ENCODE peak calls at places on chromosomes 3 and 15, in eight cellular contexts. One of them, this sample, is unnamed.
A peak's percentile ranks its signal among the peaks of the same experiment; 100 is the strongest.

GRCh38 chr15:79115971-79116370 is 25.4 kb upstream of the RASGRF1 start:
- DNase-seq in OCI-LY7: no peak
- DNase-seq in lower lobe of right lung: no peak
- DNase-seq in HCT116: no peak
- DNase-seq in BE2C: no peak
- DNase-seq in ovary: no peak
- DNase-seq in tibial artery: no peak
- DNase-seq in IMR-90: no peak
- DNase-seq in this sample: no peak

GRCh38 chr15:77811270-77811669 is 178.6 kb upstream of the LINGO1 start:
- DNase-seq in lower lobe of right lung: no peak
- DNase-seq in ovary: no peak
- DNase-seq in tibial artery: no peak
- DNase-seq in OCI-LY7: no peak
- DNase-seq in IMR-90: no peak
- DNase-seq in BE2C: no peak
- DNase-seq in HCT116: no peak
- DNase-seq in this sample: no peak

GRCh38 chr3:192851821-192852352 is 65.8 kb downstream of the MB21D2 start:
- DNase-seq in IMR-90: peak; percentile 42
- DNase-seq in HCT116: peak; percentile 69
- DNase-seq in ovary: no peak
- DNase-seq in lower lobe of right lung: peak; percentile 75
- DNase-seq in OCI-LY7: no peak
- DNase-seq in tibial artery: peak; percentile 76
- DNase-seq in BE2C: no peak
- DNase-seq in this sample: no peak

GRCh38 chr15:60717008-60717407 is 238.1 kb upstream of the ICE2 start:
- DNase-seq in ovary: no peak
- DNase-seq in tibial artery: no peak
- DNase-seq in HCT116: no peak
- DNase-seq in IMR-90: no peak
- DNase-seq in OCI-LY7: no peak
- DNase-seq in lower lobe of right lung: no peak
- DNase-seq in BE2C: no peak
- DNase-seq in this sample: no peak

GRCh38 chr3:136994772-136995516 is 37.2 kb downstream of the IL20RB start:
- DNase-seq in lower lobe of right lung: peak; percentile 83
- DNase-seq in OCI-LY7: no peak
- DNase-seq in BE2C: no peak
- DNase-seq in tibial artery: peak; percentile 96
- DNase-seq in ovary: peak; percentile 83
- DNase-seq in IMR-90: peak; percentile 51
- DNase-seq in HCT116: no peak
- DNase-seq in this sample: no peak

GRCh38 chr3:8639585-8639984 is 5.0 kb downstream of the SSUH2 start:
- DNase-seq in HCT116: no peak
- DNase-seq in IMR-90: no peak
- DNase-seq in tibial artery: no peak
- DNase-seq in ovary: no peak
- DNase-seq in OCI-LY7: no peak
- DNase-seq in BE2C: no peak
- DNase-seq in lower lobe of right lung: no peak
- DNase-seq in this sample: no peak

GRCh38 chr3:105417538-105418289 is 51.0 kb downstream of the ALCAM start:
- DNase-seq in IMR-90: peak; percentile 52
- DNase-seq in lower lobe of right lung: no peak
- DNase-seq in HCT116: no peak
- DNase-seq in BE2C: no peak
- DNase-seq in tibial artery: no peak
- DNase-seq in ovary: no peak
- DNase-seq in OCI-LY7: peak; percentile 2
- DNase-seq in this sample: no peak

GRCh38 chr3:46677096-46677702 is 16.3 kb downstream of the ALS2CL start:
- DNase-seq in lower lobe of right lung: no peak
- DNase-seq in OCI-LY7: no peak
- DNase-seq in tibial artery: no peak
- DNase-seq in IMR-90: peak; percentile 27
- DNase-seq in ovary: no peak
- DNase-seq in BE2C: no peak
- DNase-seq in HCT116: no peak
- DNase-seq in this sample: no peak

DNA sequence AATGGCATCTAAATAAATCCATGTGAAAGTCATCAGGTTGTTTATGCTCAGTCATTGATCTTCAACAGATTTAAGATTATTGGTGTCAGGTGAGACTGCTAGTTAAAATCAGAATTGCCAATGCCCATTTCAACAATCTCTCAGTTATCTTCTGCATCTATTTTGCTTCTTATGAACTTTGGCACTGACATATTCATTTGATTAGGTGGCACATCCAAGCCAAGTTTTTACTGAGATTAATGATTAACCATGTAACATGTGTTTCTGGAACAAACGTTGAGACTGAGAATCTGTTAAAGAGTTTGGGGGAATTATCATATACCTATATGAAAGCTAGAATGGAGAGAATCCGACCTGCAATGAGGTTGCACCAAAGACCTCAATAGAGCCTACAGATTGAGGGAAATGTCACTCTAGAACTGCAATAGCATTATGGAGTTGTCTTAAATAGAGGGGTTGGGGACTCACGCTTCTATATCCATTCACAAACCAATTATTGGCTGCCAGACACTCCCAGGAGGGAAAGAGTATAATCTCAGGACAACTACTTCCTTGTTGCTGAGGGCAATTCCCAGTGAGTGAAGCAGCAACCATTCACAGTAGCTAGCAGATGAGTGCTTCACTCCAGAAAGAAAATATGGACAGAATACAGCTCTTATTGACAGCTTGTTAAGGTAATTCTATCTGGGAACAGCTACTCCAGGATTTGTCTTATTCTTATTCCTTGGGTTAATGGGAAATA is 891.3 kb downstream of the SQOR start:
- DNase-seq in tibial artery: no peak
- DNase-seq in HCT116: no peak
- DNase-seq in IMR-90: no peak
- DNase-seq in ovary: no peak
- DNase-seq in OCI-LY7: no peak
- DNase-seq in lower lobe of right lung: no peak
- DNase-seq in BE2C: no peak
- DNase-seq in this sample: no peak
- H3K9me3 ChIP-seq in tibial artery: no peaks in the 10 kb centered on the region
- H3K9me3 ChIP-seq in HCT116: peaks cover 5% of the 10 kb centered on the region
- H3K9me3 ChIP-seq in IMR-90: no peaks in the 10 kb centered on the region
- H3K9me3 ChIP-seq in ovary: no peaks in the 10 kb centered on the region
- H3K9me3 ChIP-seq in OCI-LY7: no peaks in the 10 kb centered on the region
- H3K9me3 ChIP-seq in lower lobe of right lung: no peaks in the 10 kb centered on the region
- H3K9me3 ChIP-seq in BE2C: no peaks in the 10 kb centered on the region
- H3K9me3 ChIP-seq in this sample: no peaks in the 10 kb centered on the region

DNA sequence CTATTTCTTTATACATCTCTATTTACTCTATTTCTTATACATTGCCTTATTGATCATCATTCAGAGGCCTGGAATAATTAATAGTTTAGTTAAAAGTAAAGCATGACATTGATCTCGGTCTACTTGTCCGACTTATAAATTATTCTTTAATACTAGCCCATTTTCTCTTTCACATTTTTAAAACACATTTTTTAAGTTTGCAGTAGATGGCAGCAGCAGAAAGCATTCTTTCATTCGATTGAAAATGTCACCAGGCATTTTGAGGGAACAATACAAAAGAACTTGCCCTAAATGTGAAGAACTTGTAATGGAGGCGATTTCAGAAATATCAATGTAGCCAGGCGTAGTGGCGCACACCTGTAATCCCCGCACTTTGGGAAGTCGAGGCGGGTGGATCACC is 15.5 kb upstream of the MAP3K13 start:
- DNase-seq in tibial artery: no peak
- DNase-seq in ovary: no peak
- DNase-seq in HCT116: no peak
- DNase-seq in IMR-90: no peak
- DNase-seq in OCI-LY7: no peak
- DNase-seq in lower lobe of right lung: no peak
- DNase-seq in BE2C: no peak
- DNase-seq in this sample: no peak
- H3K9me3 ChIP-seq in tibial artery: no peaks in the 10 kb centered on the region
- H3K9me3 ChIP-seq in ovary: no peaks in the 10 kb centered on the region
- H3K9me3 ChIP-seq in HCT116: no peaks in the 10 kb centered on the region
- H3K9me3 ChIP-seq in IMR-90: no peaks in the 10 kb centered on the region
- H3K9me3 ChIP-seq in OCI-LY7: no peaks in the 10 kb centered on the region
- H3K9me3 ChIP-seq in lower lobe of right lung: no peaks in the 10 kb centered on the region
- H3K9me3 ChIP-seq in BE2C: no peaks in the 10 kb centered on the region
- H3K9me3 ChIP-seq in this sample: no peaks in the 10 kb centered on the region

DNA sequence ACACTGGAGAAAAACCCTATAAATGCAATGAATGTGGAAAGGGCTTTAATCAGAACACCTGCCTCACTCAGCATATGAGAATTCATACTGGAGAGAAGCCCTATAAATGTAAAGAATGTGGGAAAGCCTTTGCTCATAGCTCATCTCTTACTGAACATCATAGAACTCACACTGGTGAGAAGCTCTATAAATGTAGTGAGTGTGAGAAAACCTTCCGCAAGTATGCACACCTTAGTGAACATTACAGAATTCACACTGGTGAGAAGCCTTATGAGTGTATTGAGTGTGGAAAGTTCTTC is 7.4 kb upstream of the ZNF501 start:
- DNase-seq in BE2C: no peak
- DNase-seq in IMR-90: no peak
- DNase-seq in lower lobe of right lung: no peak
- DNase-seq in tibial artery: no peak
- DNase-seq in OCI-LY7: no peak
- DNase-seq in HCT116: no peak
- DNase-seq in ovary: no peak
- DNase-seq in this sample: no peak
- H3K9me3 ChIP-seq in BE2C: no peaks in the 10 kb centered on the region
- H3K9me3 ChIP-seq in IMR-90: peaks cover 81% of the 10 kb centered on the region
- H3K9me3 ChIP-seq in lower lobe of right lung: peaks cover 100% of the 10 kb centered on the region
- H3K9me3 ChIP-seq in tibial artery: peaks cover 88% of the 10 kb centered on the region
- H3K9me3 ChIP-seq in OCI-LY7: peaks cover 50% of the 10 kb centered on the region
- H3K9me3 ChIP-seq in HCT116: peaks cover 53% of the 10 kb centered on the region
- H3K9me3 ChIP-seq in ovary: peaks cover 63% of the 10 kb centered on the region
- H3K9me3 ChIP-seq in this sample: peaks cover 51% of the 10 kb centered on the region

GRCh38 chr15:71823801-71824200 is 13.4 kb downstream of the NR2E3 start:
- DNase-seq in lower lobe of right lung: no peak
- DNase-seq in IMR-90: no peak
- DNase-seq in HCT116: no peak
- DNase-seq in OCI-LY7: no peak
- DNase-seq in ovary: no peak
- DNase-seq in BE2C: no peak
- DNase-seq in tibial artery: no peak
- DNase-seq in this sample: no peak

GRCh38 chr15:71817351-71817750 is 7.0 kb downstream of the NR2E3 start:
- DNase-seq in HCT116: no peak
- DNase-seq in lower lobe of right lung: no peak
- DNase-seq in IMR-90: no peak
- DNase-seq in BE2C: no peak
- DNase-seq in OCI-LY7: no peak
- DNase-seq in ovary: no peak
- DNase-seq in tibial artery: no peak
- DNase-seq in this sample: no peak

GRCh38 chr15:71822890-71823289 is 12.5 kb downstream of the NR2E3 start:
- DNase-seq in IMR-90: no peak
- DNase-seq in ovary: no peak
- DNase-seq in tibial artery: no peak
- DNase-seq in BE2C: no peak
- DNase-seq in HCT116: no peak
- DNase-seq in lower lobe of right lung: no peak
- DNase-seq in OCI-LY7: no peak
- DNase-seq in this sample: no peak

GRCh38 chr15:71821547-71822129 is 11.3 kb downstream of the NR2E3 start:
- DNase-seq in tibial artery: no peak
- DNase-seq in lower lobe of right lung: no peak
- DNase-seq in ovary: no peak
- DNase-seq in OCI-LY7: no peak
- DNase-seq in BE2C: no peak
- DNase-seq in IMR-90: no peak
- DNase-seq in HCT116: no peak
- DNase-seq in this sample: no peak

DNA sequence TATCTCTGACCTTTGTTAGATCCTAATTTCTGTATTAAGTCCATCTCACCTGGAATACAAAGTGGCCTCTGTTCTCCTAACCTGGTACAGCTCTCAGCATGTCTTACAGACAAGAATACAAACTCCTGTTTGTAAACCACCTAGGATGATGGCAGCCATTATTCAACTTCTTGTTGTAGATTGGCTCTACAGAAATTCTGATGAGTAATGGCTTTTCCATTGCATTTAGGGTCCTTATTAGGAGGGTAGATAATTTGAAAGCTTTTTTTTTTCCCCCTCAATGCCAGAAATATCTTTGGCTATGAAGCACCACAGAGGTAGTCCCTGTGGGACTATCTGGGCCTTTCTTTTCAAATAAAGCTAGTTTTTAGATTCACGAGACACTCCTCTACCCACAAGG is 9.8 kb downstream of the NR2E3 start:
- DNase-seq in ovary: no peak
- DNase-seq in IMR-90: no peak
- DNase-seq in tibial artery: no peak
- DNase-seq in OCI-LY7: no peak
- DNase-seq in lower lobe of right lung: no peak
- DNase-seq in HCT116: no peak
- DNase-seq in BE2C: no peak
- DNase-seq in this sample: no peak
- H3K9me3 ChIP-seq in ovary: no peaks in the 10 kb centered on the region
- H3K9me3 ChIP-seq in IMR-90: peaks cover 35% of the 10 kb centered on the region
- H3K9me3 ChIP-seq in tibial artery: peaks cover 7% of the 10 kb centered on the region
- H3K9me3 ChIP-seq in OCI-LY7: peaks cover 8% of the 10 kb centered on the region
- H3K9me3 ChIP-seq in lower lobe of right lung: peaks cover 43% of the 10 kb centered on the region
- H3K9me3 ChIP-seq in HCT116: no peaks in the 10 kb centered on the region
- H3K9me3 ChIP-seq in BE2C: peaks cover 14% of the 10 kb centered on the region
- H3K9me3 ChIP-seq in this sample: peaks cover 3% of the 10 kb centered on the region

GRCh38 chr15:22257668-22258401 is 177.5 kb downstream of the OR4M2 start:
- DNase-seq in IMR-90: no peak
- DNase-seq in BE2C: no peak
- DNase-seq in ovary: no peak
- DNase-seq in tibial artery: no peak
- DNase-seq in HCT116: no peak
- DNase-seq in lower lobe of right lung: no peak
- DNase-seq in OCI-LY7: no peak
- DNase-seq in this sample: no peak
- H3K9me3 ChIP-seq in IMR-90: peaks cover 34% of the 10 kb centered on the region
- H3K9me3 ChIP-seq in BE2C: no peaks in the 10 kb centered on the region
- H3K9me3 ChIP-seq in ovary: no peaks in the 10 kb centered on the region
- H3K9me3 ChIP-seq in tibial artery: peaks cover 18% of the 10 kb centered on the region
- H3K9me3 ChIP-seq in HCT116: peaks cover 9% of the 10 kb centered on the region
- H3K9me3 ChIP-seq in lower lobe of right lung: no peaks in the 10 kb centered on the region
- H3K9me3 ChIP-seq in OCI-LY7: no peaks in the 10 kb centered on the region
- H3K9me3 ChIP-seq in this sample: no peaks in the 10 kb centered on the region

This sample was measured in T-helper 17 cell.